ENCODE peak calls at places on chromosomes 12 and 14, in five cellular contexts. T, B, D, Z and G are unnamed samples.

GRCh38 chr12:112705037-112705632 is 86.4 kb upstream of the RPH3A start:
- DNase-seq in T (no peak), B (no peak), D (no peak), Z (no peak), G (no peak)

GRCh38 chr12:49819786-49820185 is 8.4 kb downstream of the NCKAP5L start:
- DNase-seq in T (no peak), B (no peak), D (no peak), Z (no peak), G (no peak)

GRCh38 chr14:88492272-88493089 is 62.3 kb downstream of the PTPN21 start:
- DNase-seq in T (peak; percentile 80), B (peak; percentile 81), D (peak; percentile 24), Z (peak; percentile 88), G (peak; percentile 21)

GRCh38 chr14:74988131-74988530 is 14.6 kb upstream of the EIF2B2 start:
- DNase-seq in T (no peak), B (no peak), D (no peak), Z (no peak), G (peak; percentile 63)

GRCh38 chr12:92290881-92291280 is 145.2 kb upstream of the BTG1 start:
- DNase-seq in T (no peak), B (no peak), D (no peak), Z (no peak), G (no peak)

GRCh38 chr14:58639842-58640484 is 2.2 kb downstream of the DACT1 start:
- DNase-seq in T (peak; percentile 59), B (peak; percentile 59), D (no peak), Z (peak; percentile 81), G (peak; percentile 39)

GRCh38 chr14:23695220-23695999 is 59.2 kb downstream of the DHRS2 start:
- DNase-seq in T (no peak), B (peak; percentile 34), D (no peak), Z (peak; percentile 29), G (no peak)

GRCh38 chr14:81125536-81125935 is 95.2 kb downstream of the GTF2A1 start:
- DNase-seq in T (peak; percentile 13), B (no peak), D (no peak), Z (no peak), G (peak; percentile 35)

GRCh38 chr12:66678640-66679268 is at the start of gene GRIP1:
- DNase-seq in T (no peak), B (peak; percentile 35), D (no peak), Z (no peak), G (no peak)

GRCh38 chr14:98292191-98292590 is 979.8 kb downstream of the BCL11B start:
- DNase-seq in T (no peak), B (no peak), D (no peak), Z (no peak), G (no peak)

GRCh38 chr14:55386037-55386798 is 25.4 kb downstream of the ATG14 start:
- DNase-seq in T (no peak), B (peak; percentile 12), D (no peak), Z (no peak), G (no peak)

GRCh38 chr14:91575469-91576208 is 65.5 kb upstream of the PPP4R3A start:
- DNase-seq in T (no peak), B (peak; percentile 75), D (no peak), Z (no peak), G (no peak)

GRCh38 chr12:21073822-21074460 is 57.1 kb upstream of the SLCO1B1 start:
- DNase-seq in T (no peak), B (peak; percentile 30), D (no peak), Z (no peak), G (no peak)

GRCh38 chr14:103697601-103698379 is 17.5 kb downstream of the XRCC3 start:
- DNase-seq in T (no peak), B (no peak), D (no peak), Z (no peak), G (no peak)

GRCh38 chr14:22854963-22855724 is 16.4 kb upstream of the LRP10 start:
- DNase-seq in T (peak; percentile 29), B (no peak), D (no peak), Z (no peak), G (peak; percentile 15)

GRCh38 chr14:97977711-97978261 is 1180.6 kb downstream of the VRK1 start:
- DNase-seq in T (no peak), B (peak; percentile 1), D (peak; percentile 38), Z (peak; percentile 35), G (no peak)

GRCh38 chr14:55477680-55478079 is 37.3 kb upstream of the TBPL2 start:
- DNase-seq in T (no peak), B (no peak), D (no peak), Z (no peak), G (no peak)

GRCh38 chr12:79522657-79523386 is 167.9 kb downstream of the PAWR start:
- DNase-seq in T (no peak), B (no peak), D (no peak), Z (no peak), G (no peak)

GRCh38 chr14:106039400-106039799 is 513.0 kb downstream of the TMEM121 start:
- DNase-seq in T (peak; percentile 48), B (peak; percentile 10), D (peak; percentile 15), Z (no peak), G (peak; percentile 18)